ENCODE peak calls at places on chromosome 17, in ten cellular contexts. K is neural crest cell, R is iris pigment epithelial cell, U is astrocyte of the spinal cord, H is coronary artery, I is Right ventricle myocardium inferior, V is nephron progenitor cell, O is ovary, F is NCI-H1048, X is foreskin fibroblast. P is an unnamed sample.

GRCh38 chr17:4744999-4745969 is 5.6 kb upstream of the CXCL16 start:
- DNase-seq in K (peak; percentile 12), R (no peak), U (no peak), H (no peak), I (no peak), V (peak; percentile 63), O (no peak), F (no peak), X (no peak), P (no peak)

GRCh38 chr17:73787036-73787720 is 142.9 kb upstream of the SDK2 start:
- DNase-seq in K (no peak), R (no peak), U (no peak), H (no peak), I (no peak), V (no peak), O (no peak), F (no peak), X (no peak), P (no peak)

GRCh38 chr17:81037783-81038733 is 3.1 kb downstream of the BAIAP2 start:
- DNase-seq in K (no peak), R (no peak), U (no peak), H (no peak), I (peak; percentile 77), V (no peak), O (peak; percentile 52), F (no peak), X (no peak), P (no peak)

GRCh38 chr17:67845374-67845773 is 20.1 kb downstream of the BPTF start:
- DNase-seq in K (no peak), R (no peak), U (no peak), H (no peak), I (no peak), V (no peak), O (no peak), F (no peak), X (no peak), P (no peak)

GRCh38 chr17:46818929-46819859 is 702 bp upstream of the WNT3 start:
- DNase-seq in K (no peak), R (no peak), U (no peak), H (no peak), I (no peak), V (peak; percentile 48), O (no peak), F (no peak), X (peak; percentile 38), P (no peak)

GRCh38 chr17:28216032-28216431 is 103.0 kb upstream of the TMEM97 start:
- DNase-seq in K (no peak), R (no peak), U (no peak), H (no peak), I (no peak), V (no peak), O (no peak), F (no peak), X (no peak), P (no peak)

GRCh38 chr17:11889266-11889665 is 108.0 kb downstream of the ZNF18 start:
- DNase-seq in K (no peak), R (no peak), U (no peak), H (no peak), I (no peak), V (no peak), O (no peak), F (no peak), X (no peak), P (no peak)

GRCh38 chr17:27622914-27623313 is 8.1 kb upstream of the LGALS9 start:
- DNase-seq in K (no peak), R (no peak), U (no peak), H (no peak), I (no peak), V (no peak), O (no peak), F (no peak), X (no peak), P (no peak)

GRCh38 chr17:42512246-42512645 is 23.8 kb upstream of the NAGLU start:
- DNase-seq in K (no peak), R (no peak), U (no peak), H (no peak), I (no peak), V (no peak), O (no peak), F (no peak), X (no peak), P (no peak)

GRCh38 chr17:66715745-66716156 is 119.2 kb upstream of the CACNG5 start:
- DNase-seq in K (no peak), R (peak; percentile 67), U (peak; percentile 74), H (no peak), I (no peak), V (peak; percentile 18), O (no peak), F (no peak), X (peak; percentile 68), P (no peak)

GRCh38 chr17:40218006-40218739 is 931 bp upstream of the WIPF2 start:
- DNase-seq in K (no peak), R (no peak), U (no peak), H (no peak), I (no peak), V (no peak), O (no peak), F (no peak), X (no peak), P (no peak)

GRCh38 chr17:41518031-41518430 is 659 bp downstream of the KRT15 start:
- DNase-seq in K (no peak), R (no peak), U (no peak), H (no peak), I (no peak), V (no peak), O (no peak), F (no peak), X (no peak), P (no peak)

GRCh38 chr17:78168906-78169793 is 769 bp downstream of the SYNGR2 start:
- DNase-seq in K (no peak), R (peak; percentile 32), U (peak; percentile 33), H (no peak), I (no peak), V (peak; percentile 44), O (peak; percentile 48), F (no peak), X (peak; percentile 83), P (no peak)

GRCh38 chr17:81576621-81577277 is 24.6 kb upstream of the FAAP100 start:
- DNase-seq in K (no peak), R (peak; percentile 91), U (peak; percentile 89), H (no peak), I (no peak), V (no peak), O (no peak), F (no peak), X (peak; percentile 81), P (no peak)

GRCh38 chr17:66302761-66303626 is 581 bp downstream of the PRKCA start:
- DNase-seq in K (peak; percentile 42), R (no peak), U (peak; percentile 52), H (no peak), I (peak; percentile 78), V (peak; percentile 62), O (peak; percentile 61), F (no peak), X (peak; percentile 74), P (peak; percentile 90)

GRCh38 chr17:76491271-76492184 is 9.7 kb downstream of the RHBDF2 start:
- DNase-seq in K (no peak), R (no peak), U (no peak), H (no peak), I (peak; percentile 79), V (no peak), O (no peak), F (no peak), X (no peak), P (no peak)

GRCh38 chr17:82287013-82287848 is 13.7 kb upstream of the CSNK1D start:
- DNase-seq in K (no peak), R (no peak), U (no peak), H (no peak), I (no peak), V (no peak), O (no peak), F (no peak), X (no peak), P (no peak)

GRCh38 chr17:10069301-10069700 is 129.1 kb downstream of the GAS7 start:
- DNase-seq in K (no peak), R (no peak), U (no peak), H (no peak), I (peak; percentile 53), V (no peak), O (peak; percentile 38), F (no peak), X (no peak), P (no peak)

GRCh38 chr17:31548709-31549108 is 157.2 kb downstream of the RAB11FIP4 start:
- DNase-seq in K (no peak), R (no peak), U (no peak), H (no peak), I (no peak), V (no peak), O (no peak), F (no peak), X (no peak), P (no peak)

GRCh38 chr17:75691371-75692290 is 24.5 kb downstream of the SAP30BP start:
- DNase-seq in K (no peak), R (peak; percentile 72), U (peak; percentile 90), H (no peak), I (no peak), V (no peak), O (no peak), F (no peak), X (peak; percentile 23), P (no peak)

GRCh38 chr17:61405686-61406542 is 6.3 kb downstream of the TBX2 start:
- DNase-seq in K (no peak), R (no peak), U (no peak), H (peak; percentile 74), I (no peak), V (no peak), O (no peak), F (no peak), X (peak; percentile 52), P (peak; percentile 87)

GRCh38 chr17:82236142-82236971 is 7.5 kb downstream of the SLC16A3 start:
- DNase-seq in K (peak; percentile 68), R (no peak), U (peak; percentile 63), H (no peak), I (peak; percentile 84), V (peak; percentile 69), O (peak; percentile 68), F (no peak), X (peak; percentile 72), P (no peak)

GRCh38 chr17:49498037-49498615 is 3.0 kb downstream of the NGFR start:
- DNase-seq in K (no peak), R (no peak), U (no peak), H (no peak), I (no peak), V (no peak), O (no peak), F (no peak), X (no peak), P (no peak)

GRCh38 chr17:20207295-20207985 is 198.3 kb downstream of the SPECC1 start:
- DNase-seq in K (no peak), R (no peak), U (no peak), H (no peak), I (no peak), V (no peak), O (no peak), F (no peak), X (no peak), P (no peak)

GRCh38 chr17:58318627-58319180 is 9.9 kb downstream of the TSPOAP1 start:
- DNase-seq in K (no peak), R (no peak), U (no peak), H (no peak), I (no peak), V (no peak), O (no peak), F (no peak), X (no peak), P (no peak)

GRCh38 chr17:50918933-50919296 is 52.8 kb upstream of the TOB1 start:
- DNase-seq in K (no peak), R (no peak), U (no peak), H (no peak), I (no peak), V (no peak), O (no peak), F (no peak), X (no peak), P (no peak)

GRCh38 chr17:30113213-30113612 is 3.4 kb upstream of the NSRP1 start:
- DNase-seq in K (no peak), R (peak; percentile 11), U (peak; percentile 68), H (no peak), I (no peak), V (no peak), O (no peak), F (no peak), X (peak; percentile 43), P (no peak)

GRCh38 chr17:10192963-10193362 is 5.4 kb downstream of the GAS7 start:
- DNase-seq in K (no peak), R (peak; percentile 94), U (no peak), H (no peak), I (no peak), V (no peak), O (no peak), F (no peak), X (peak; percentile 38), P (no peak)

P was measured in mesenteric fat pad.